ENCODE peak calls at places on chromosomes 7 and 10, in eight cellular contexts. One of them, this sample, is unnamed.

GRCh38 chr7:90111-91063 is 102.0 kb upstream of the FAM20C start:
- DNase-seq in spleen: no peak
- DNase-seq in esophagus muscularis mucosa: no peak
- DNase-seq in psoas muscle: no peak
- DNase-seq in body of pancreas: no peak
- DNase-seq in pancreas: no peak
- DNase-seq in H9: no peak
- DNase-seq in coronary artery: no peak
- DNase-seq in this sample: no peak

GRCh38 chr10:132865851-132866600 is 76.3 kb downstream of the CFAP46 start:
- DNase-seq in body of pancreas: no peak
- DNase-seq in pancreas: no peak
- DNase-seq in spleen: peak; percentile 59
- DNase-seq in esophagus muscularis mucosa: no peak
- DNase-seq in H9: peak; percentile 24
- DNase-seq in psoas muscle: peak; percentile 31
- DNase-seq in coronary artery: no peak
- DNase-seq in this sample: no peak

GRCh38 chr10:51700228-51700835 is 937 bp upstream of the CSTF2T start:
- DNase-seq in H9: no peak
- DNase-seq in psoas muscle: no peak
- DNase-seq in esophagus muscularis mucosa: no peak
- DNase-seq in body of pancreas: peak; percentile 81
- DNase-seq in spleen: no peak
- DNase-seq in coronary artery: no peak
- DNase-seq in pancreas: peak; percentile 55
- DNase-seq in this sample: peak; percentile 37

GRCh38 chr7:133081605-133082389 is at the start of gene CHCHD3:
- DNase-seq in body of pancreas: peak; percentile 99
- DNase-seq in H9: peak; percentile 99
- DNase-seq in coronary artery: peak; percentile 99
- DNase-seq in esophagus muscularis mucosa: peak; percentile 99
- DNase-seq in psoas muscle: peak; percentile 98
- DNase-seq in spleen: peak; percentile 98
- DNase-seq in pancreas: peak; percentile 97
- DNase-seq in this sample: peak; percentile 98

GRCh38 chr10:67976292-67977245 is 92.1 kb downstream of the SIRT1 start:
- DNase-seq in coronary artery: no peak
- DNase-seq in psoas muscle: peak; percentile 82
- DNase-seq in body of pancreas: peak; percentile 68
- DNase-seq in esophagus muscularis mucosa: no peak
- DNase-seq in H9: peak; percentile 33
- DNase-seq in pancreas: peak; percentile 56
- DNase-seq in spleen: no peak
- DNase-seq in this sample: peak; percentile 79

GRCh38 chr7:24284699-24285506 is 913 bp downstream of the NPY start:
- DNase-seq in psoas muscle: peak; percentile 36
- DNase-seq in coronary artery: no peak
- DNase-seq in H9: peak; percentile 68
- DNase-seq in esophagus muscularis mucosa: no peak
- DNase-seq in body of pancreas: no peak
- DNase-seq in spleen: peak; percentile 70
- DNase-seq in pancreas: no peak
- DNase-seq in this sample: no peak

GRCh38 chr7:79930604-79931003 is 204.0 kb upstream of the GNAI1 start:
- DNase-seq in body of pancreas: no peak
- DNase-seq in psoas muscle: no peak
- DNase-seq in pancreas: no peak
- DNase-seq in spleen: no peak
- DNase-seq in H9: no peak
- DNase-seq in esophagus muscularis mucosa: no peak
- DNase-seq in coronary artery: no peak
- DNase-seq in this sample: no peak

GRCh38 chr7:106952658-106953231 is 87.7 kb downstream of the PIK3CG start:
- DNase-seq in coronary artery: no peak
- DNase-seq in pancreas: no peak
- DNase-seq in esophagus muscularis mucosa: no peak
- DNase-seq in body of pancreas: peak; percentile 60
- DNase-seq in H9: no peak
- DNase-seq in spleen: no peak
- DNase-seq in psoas muscle: no peak
- DNase-seq in this sample: peak; percentile 30

GRCh38 chr10:103350175-103350521 is 792 bp downstream of the PCGF6 start:
- DNase-seq in H9: no peak
- DNase-seq in esophagus muscularis mucosa: no peak
- DNase-seq in spleen: no peak
- DNase-seq in psoas muscle: no peak
- DNase-seq in coronary artery: no peak
- DNase-seq in pancreas: no peak
- DNase-seq in body of pancreas: no peak
- DNase-seq in this sample: no peak

GRCh38 chr7:27151945-27152815 is at the start of gene HOXA3:
- DNase-seq in coronary artery: peak; percentile 59
- DNase-seq in psoas muscle: peak; percentile 83
- DNase-seq in spleen: peak; percentile 76
- DNase-seq in esophagus muscularis mucosa: no peak
- DNase-seq in H9: no peak
- DNase-seq in pancreas: peak; percentile 0
- DNase-seq in body of pancreas: peak; percentile 1
- DNase-seq in this sample: peak; percentile 63

GRCh38 chr7:91800389-91800788 is 80.1 kb downstream of the MTERF1 start:
- DNase-seq in spleen: no peak
- DNase-seq in esophagus muscularis mucosa: no peak
- DNase-seq in H9: no peak
- DNase-seq in coronary artery: no peak
- DNase-seq in pancreas: no peak
- DNase-seq in psoas muscle: no peak
- DNase-seq in body of pancreas: no peak
- DNase-seq in this sample: no peak

GRCh38 chr10:114694735-114695134 is 36.7 kb upstream of the ABLIM1 start:
- DNase-seq in H9: peak; percentile 68
- DNase-seq in esophagus muscularis mucosa: no peak
- DNase-seq in pancreas: no peak
- DNase-seq in coronary artery: no peak
- DNase-seq in spleen: no peak
- DNase-seq in psoas muscle: no peak
- DNase-seq in body of pancreas: peak; percentile 31
- DNase-seq in this sample: no peak

GRCh38 chr7:130379551-130380120 is 658 bp upstream of the CPA1 start:
- DNase-seq in psoas muscle: no peak
- DNase-seq in body of pancreas: peak; percentile 88
- DNase-seq in esophagus muscularis mucosa: no peak
- DNase-seq in spleen: no peak
- DNase-seq in H9: no peak
- DNase-seq in pancreas: peak; percentile 86
- DNase-seq in coronary artery: peak; percentile 72
- DNase-seq in this sample: no peak

GRCh38 chr10:13728898-13729535 is 142.3 kb downstream of the PRPF18 start:
- DNase-seq in body of pancreas: no peak
- DNase-seq in spleen: no peak
- DNase-seq in H9: no peak
- DNase-seq in coronary artery: no peak
- DNase-seq in psoas muscle: no peak
- DNase-seq in esophagus muscularis mucosa: no peak
- DNase-seq in pancreas: no peak
- DNase-seq in this sample: no peak

GRCh38 chr7:38186593-38187314 is 8.7 kb downstream of the STARD3NL start:
- DNase-seq in spleen: no peak
- DNase-seq in psoas muscle: no peak
- DNase-seq in coronary artery: no peak
- DNase-seq in pancreas: no peak
- DNase-seq in H9: no peak
- DNase-seq in body of pancreas: no peak
- DNase-seq in esophagus muscularis mucosa: no peak
- DNase-seq in this sample: no peak

GRCh38 chr10:23530079-23530478 is 91.2 kb downstream of the OTUD1 start:
- DNase-seq in esophagus muscularis mucosa: no peak
- DNase-seq in H9: no peak
- DNase-seq in body of pancreas: no peak
- DNase-seq in pancreas: no peak
- DNase-seq in spleen: no peak
- DNase-seq in psoas muscle: no peak
- DNase-seq in coronary artery: no peak
- DNase-seq in this sample: no peak

GRCh38 chr7:121026159-121026558 is 37.6 kb downstream of the CPED1 start:
- DNase-seq in esophagus muscularis mucosa: no peak
- DNase-seq in H9: no peak
- DNase-seq in pancreas: no peak
- DNase-seq in coronary artery: no peak
- DNase-seq in body of pancreas: no peak
- DNase-seq in spleen: no peak
- DNase-seq in psoas muscle: no peak
- DNase-seq in this sample: no peak

GRCh38 chr10:45673074-45673628 is 579 bp upstream of the ZFAND4 start:
- DNase-seq in body of pancreas: peak; percentile 55
- DNase-seq in coronary artery: peak; percentile 72
- DNase-seq in psoas muscle: peak; percentile 62
- DNase-seq in spleen: peak; percentile 75
- DNase-seq in H9: no peak
- DNase-seq in pancreas: peak; percentile 44
- DNase-seq in esophagus muscularis mucosa: no peak
- DNase-seq in this sample: peak; percentile 55

GRCh38 chr10:83108565-83109333 is 1030.6 kb upstream of the GHITM start:
- DNase-seq in psoas muscle: peak; percentile 23
- DNase-seq in H9: no peak
- DNase-seq in pancreas: no peak
- DNase-seq in spleen: peak; percentile 51
- DNase-seq in coronary artery: no peak
- DNase-seq in esophagus muscularis mucosa: no peak
- DNase-seq in body of pancreas: no peak
- DNase-seq in this sample: no peak

GRCh38 chr7:135233570-135233969 is at the start of gene STRA8:
- DNase-seq in coronary artery: no peak
- DNase-seq in body of pancreas: no peak
- DNase-seq in esophagus muscularis mucosa: no peak
- DNase-seq in pancreas: no peak
- DNase-seq in H9: no peak
- DNase-seq in spleen: no peak
- DNase-seq in psoas muscle: no peak
- DNase-seq in this sample: no peak

GRCh38 chr7:106178593-106179134 is 66.6 kb upstream of the SYPL1 start:
- DNase-seq in pancreas: no peak
- DNase-seq in coronary artery: no peak
- DNase-seq in H9: no peak
- DNase-seq in psoas muscle: no peak
- DNase-seq in esophagus muscularis mucosa: no peak
- DNase-seq in spleen: no peak
- DNase-seq in body of pancreas: peak; percentile 32
- DNase-seq in this sample: no peak

GRCh38 chr10:123380491-123381085 is 226.4 kb downstream of the BUB3 start:
- DNase-seq in pancreas: no peak
- DNase-seq in H9: no peak
- DNase-seq in body of pancreas: no peak
- DNase-seq in psoas muscle: no peak
- DNase-seq in spleen: no peak
- DNase-seq in coronary artery: no peak
- DNase-seq in esophagus muscularis mucosa: no peak
- DNase-seq in this sample: no peak

GRCh38 chr7:102097601-102098161 is 189.0 kb upstream of the SH2B2 start:
- DNase-seq in H9: no peak
- DNase-seq in body of pancreas: no peak
- DNase-seq in pancreas: no peak
- DNase-seq in coronary artery: no peak
- DNase-seq in spleen: no peak
- DNase-seq in esophagus muscularis mucosa: peak; percentile 53
- DNase-seq in psoas muscle: no peak
- DNase-seq in this sample: no peak

GRCh38 chr10:15809450-15809849 is 50.9 kb downstream of the MINDY3 start:
- DNase-seq in body of pancreas: no peak
- DNase-seq in pancreas: no peak
- DNase-seq in H9: no peak
- DNase-seq in coronary artery: no peak
- DNase-seq in psoas muscle: no peak
- DNase-seq in esophagus muscularis mucosa: no peak
- DNase-seq in spleen: no peak
- DNase-seq in this sample: no peak

GRCh38 chr10:119807960-119808697 is 64.5 kb downstream of the MCMBP start:
- DNase-seq in H9: no peak
- DNase-seq in esophagus muscularis mucosa: peak; percentile 53
- DNase-seq in body of pancreas: no peak
- DNase-seq in psoas muscle: no peak
- DNase-seq in coronary artery: no peak
- DNase-seq in spleen: no peak
- DNase-seq in pancreas: no peak
- DNase-seq in this sample: no peak

GRCh38 chr10:100883322-100883821 is 29.4 kb upstream of the SLF2 start:
- DNase-seq in pancreas: no peak
- DNase-seq in coronary artery: no peak
- DNase-seq in psoas muscle: no peak
- DNase-seq in body of pancreas: no peak
- DNase-seq in esophagus muscularis mucosa: no peak
- DNase-seq in spleen: no peak
- DNase-seq in H9: no peak
- DNase-seq in this sample: no peak
- H3K27ac ChIP-seq in pancreas: no peak overlapping the region
- H3K27ac ChIP-seq in coronary artery: no peak overlapping the region
- H3K27ac ChIP-seq in psoas muscle: no peak overlapping the region
- H3K27ac ChIP-seq in body of pancreas: no peak overlapping the region
- H3K27ac ChIP-seq in esophagus muscularis mucosa: no peak overlapping the region
- H3K27ac ChIP-seq in spleen: no peak overlapping the region
- H3K27ac ChIP-seq in H9: no peak overlapping the region
- H3K27ac ChIP-seq in this sample: no peak overlapping the region

GRCh38 chr7:123415625-123416024 is 118.8 kb downstream of the IQUB start:
- DNase-seq in coronary artery: no peak
- DNase-seq in esophagus muscularis mucosa: no peak
- DNase-seq in pancreas: no peak
- DNase-seq in psoas muscle: no peak
- DNase-seq in H9: no peak
- DNase-seq in spleen: no peak
- DNase-seq in body of pancreas: no peak
- DNase-seq in this sample: no peak
- TF ChIP-seq CTCF in coronary artery: no peak
- TF ChIP-seq CTCF in esophagus muscularis mucosa: no peak
- TF ChIP-seq CTCF in pancreas: no peak
- TF ChIP-seq CTCF in psoas muscle: no peak
- TF ChIP-seq CTCF in H9: no peak
- TF ChIP-seq CTCF in spleen: no peak
- TF ChIP-seq CTCF in body of pancreas: no peak
- TF ChIP-seq CTCF in this sample: no peak

GRCh38 chr7:82211333-82211732 is 232.2 kb downstream of the CACNA2D1 start:
- DNase-seq in coronary artery: no peak
- DNase-seq in spleen: no peak
- DNase-seq in pancreas: no peak
- DNase-seq in H9: no peak
- DNase-seq in body of pancreas: no peak
- DNase-seq in esophagus muscularis mucosa: no peak
- DNase-seq in psoas muscle: peak; percentile 59
- DNase-seq in this sample: peak; percentile 70
- H3K27ac ChIP-seq in coronary artery: no peak overlapping the region
- H3K27ac ChIP-seq in spleen: no peak overlapping the region
- H3K27ac ChIP-seq in pancreas: no peak overlapping the region
- H3K27ac ChIP-seq in H9: no peak overlapping the region
- H3K27ac ChIP-seq in body of pancreas: no peak overlapping the region
- H3K27ac ChIP-seq in esophagus muscularis mucosa: no peak overlapping the region
- H3K27ac ChIP-seq in psoas muscle: peak overlapping the region; percentile 62
- H3K27ac ChIP-seq in this sample: peak overlapping the region; percentile 54

DNA sequence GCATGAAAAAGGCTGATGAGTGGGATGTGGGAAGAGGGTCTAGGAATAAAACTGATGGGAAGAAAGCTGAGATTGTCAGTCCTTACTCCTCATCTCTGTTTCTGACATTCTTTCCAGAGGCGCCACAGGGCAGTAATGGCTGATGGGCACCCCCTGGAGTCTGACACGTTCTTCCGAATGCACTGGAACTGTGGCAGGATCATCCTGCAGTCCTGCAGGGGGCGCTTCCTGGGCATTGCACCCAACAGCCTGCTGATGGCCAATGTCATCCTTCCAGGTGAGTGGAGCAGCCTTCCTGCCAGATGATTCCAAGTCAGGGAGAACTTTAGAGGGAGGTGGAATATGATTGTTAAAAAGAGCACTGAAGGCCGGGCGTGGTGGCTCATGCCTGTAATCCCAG is 4.8 kb downstream of the FSCN3 start:
- DNase-seq in spleen: no peak
- DNase-seq in pancreas: no peak
- DNase-seq in psoas muscle: no peak
- DNase-seq in body of pancreas: no peak
- DNase-seq in esophagus muscularis mucosa: no peak
- DNase-seq in coronary artery: no peak
- DNase-seq in H9: peak; percentile 85
- DNase-seq in this sample: no peak
- TF ChIP-seq CTCF in spleen: no peak
- TF ChIP-seq CTCF in pancreas: no peak
- TF ChIP-seq CTCF in psoas muscle: peak; percentile 6
- TF ChIP-seq CTCF in body of pancreas: no peak
- TF ChIP-seq CTCF in esophagus muscularis mucosa: no peak
- TF ChIP-seq CTCF in coronary artery: no peak
- TF ChIP-seq CTCF in H9: peak; percentile 89
- TF ChIP-seq CTCF in this sample: no peak